ENCODE peak calls at places on chromosomes 5 and 9, in four cellular contexts. D, C, A and G are unnamed samples.

GRCh38 chr9:105437704-105438103 is 10.1 kb upstream of the FSD1L start:
- DNase-seq in C (no peak), D (no peak), A (no peak), G (no peak)

GRCh38 chr5:69450116-69450515 is 35.2 kb downstream of the MARVELD2 start:
- DNase-seq in D (peak), A (no peak), C (no peak), G (no peak)

GRCh38 chr9:14214693-14215092 is 99.2 kb downstream of the NFIB start:
- DNase-seq in A (no peak), D (no peak), C (no peak), G (no peak)

GRCh38 chr5:146860213-146860891 is 18.2 kb downstream of the PPP2R2B start:
- DNase-seq in A (no peak), C (no peak), D (no peak), G (no peak)

GRCh38 chr9:21995652-21996275 is 1.2 kb downstream of the CDKN2B-AS1 start:
- DNase-seq in C (peak), D (peak), A (no peak), G (peak)

GRCh38 chr5:16548812-16549211 is 68.0 kb downstream of the RETREG1 start:
- DNase-seq in C (no peak), A (no peak), D (no peak), G (no peak)

GRCh38 chr9:136623016-136623848 is 39.5 kb upstream of the EGFL7 start:
- DNase-seq in A (no peak), D (no peak), C (no peak), G (no peak)

GRCh38 chr5:5335708-5336211 is 86.7 kb upstream of the ICE1 start:
- DNase-seq in C (no peak), D (peak), A (no peak), G (no peak)

GRCh38 chr5:139092741-139093140 is 105.4 kb downstream of the SIL1 start:
- DNase-seq in C (no peak), A (no peak), D (no peak), G (no peak)

GRCh38 chr5:59067976-59068651 is 485.2 kb downstream of the RAB3C start:
- DNase-seq in D (peak), A (no peak), C (no peak), G (no peak)

GRCh38 chr9:24708808-24709207 is 163.1 kb upstream of the IZUMO3 start:
- DNase-seq in A (no peak), D (no peak), C (no peak), G (no peak)

GRCh38 chr5:168159425-168159824 is 132.0 kb upstream of the WWC1 start:
- DNase-seq in A (peak), C (no peak), D (no peak), G (peak)